ENCODE peak calls at places on chromosomes 13 and 19, in seven cellular contexts. One of them, this sample, is unnamed.

GRCh38 chr19:37251308-37252229 is 33.6 kb downstream of the ZNF383 start:
- DNase-seq in activated naive CD8-positive, alpha-beta T cell treated with anti-CD3 and anti-CD28 coated beads for 36 hours: peak; percentile 64
- DNase-seq in cardiac muscle cell: peak; percentile 98
- DNase-seq in hypothalamus: peak; percentile 93
- DNase-seq in activated CD4-positive, alpha-beta T cell treated with anti-CD3 and anti-CD28 coated beads, Interleukin-2, amount 50 U/mL, for 48 hours: peak; percentile 21
- DNase-seq in activated T-cell treated with anti-CD3 and anti-CD28 coated beads, Interleukin-2, amount 50 U/mL, for 72 hours: peak; percentile 70
- DNase-seq in fibroblast of mammary gland: peak; percentile 98
- DNase-seq in this sample: peak; percentile 87

GRCh38 chr19:42248270-42249148 is 6.1 kb upstream of the GSK3A start:
- DNase-seq in activated naive CD8-positive, alpha-beta T cell treated with anti-CD3 and anti-CD28 coated beads for 36 hours: no peak
- DNase-seq in cardiac muscle cell: no peak
- DNase-seq in hypothalamus: no peak
- DNase-seq in activated CD4-positive, alpha-beta T cell treated with anti-CD3 and anti-CD28 coated beads, Interleukin-2, amount 50 U/mL, for 48 hours: no peak
- DNase-seq in activated T-cell treated with anti-CD3 and anti-CD28 coated beads, Interleukin-2, amount 50 U/mL, for 72 hours: no peak
- DNase-seq in fibroblast of mammary gland: no peak
- DNase-seq in this sample: no peak

GRCh38 chr13:66689628-66690027 is 540.5 kb downstream of the PCDH9 start:
- DNase-seq in activated naive CD8-positive, alpha-beta T cell treated with anti-CD3 and anti-CD28 coated beads for 36 hours: no peak
- DNase-seq in cardiac muscle cell: peak; percentile 60
- DNase-seq in hypothalamus: peak; percentile 39
- DNase-seq in activated CD4-positive, alpha-beta T cell treated with anti-CD3 and anti-CD28 coated beads, Interleukin-2, amount 50 U/mL, for 48 hours: no peak
- DNase-seq in activated T-cell treated with anti-CD3 and anti-CD28 coated beads, Interleukin-2, amount 50 U/mL, for 72 hours: no peak
- DNase-seq in fibroblast of mammary gland: peak; percentile 37
- DNase-seq in this sample: peak; percentile 9

GRCh38 chr19:12752056-12752781 is 628 bp downstream of the BEST2 start:
- DNase-seq in activated naive CD8-positive, alpha-beta T cell treated with anti-CD3 and anti-CD28 coated beads for 36 hours: no peak
- DNase-seq in cardiac muscle cell: no peak
- DNase-seq in hypothalamus: no peak
- DNase-seq in activated CD4-positive, alpha-beta T cell treated with anti-CD3 and anti-CD28 coated beads, Interleukin-2, amount 50 U/mL, for 48 hours: no peak
- DNase-seq in activated T-cell treated with anti-CD3 and anti-CD28 coated beads, Interleukin-2, amount 50 U/mL, for 72 hours: no peak
- DNase-seq in fibroblast of mammary gland: no peak
- DNase-seq in this sample: no peak

GRCh38 chr19:10418281-10419199 is 1.8 kb upstream of the PDE4A start:
- DNase-seq in activated naive CD8-positive, alpha-beta T cell treated with anti-CD3 and anti-CD28 coated beads for 36 hours: no peak
- DNase-seq in cardiac muscle cell: peak; percentile 28
- DNase-seq in hypothalamus: no peak
- DNase-seq in activated CD4-positive, alpha-beta T cell treated with anti-CD3 and anti-CD28 coated beads, Interleukin-2, amount 50 U/mL, for 48 hours: no peak
- DNase-seq in activated T-cell treated with anti-CD3 and anti-CD28 coated beads, Interleukin-2, amount 50 U/mL, for 72 hours: peak; percentile 37
- DNase-seq in fibroblast of mammary gland: no peak
- DNase-seq in this sample: peak; percentile 70

GRCh38 chr13:43426355-43426754 is 360.4 kb downstream of the ENOX1 start:
- DNase-seq in activated naive CD8-positive, alpha-beta T cell treated with anti-CD3 and anti-CD28 coated beads for 36 hours: no peak
- DNase-seq in cardiac muscle cell: no peak
- DNase-seq in hypothalamus: no peak
- DNase-seq in activated CD4-positive, alpha-beta T cell treated with anti-CD3 and anti-CD28 coated beads, Interleukin-2, amount 50 U/mL, for 48 hours: no peak
- DNase-seq in activated T-cell treated with anti-CD3 and anti-CD28 coated beads, Interleukin-2, amount 50 U/mL, for 72 hours: no peak
- DNase-seq in fibroblast of mammary gland: no peak
- DNase-seq in this sample: no peak

GRCh38 chr19:6536138-6536671 is 5.4 kb downstream of the TNFSF9 start:
- DNase-seq in activated naive CD8-positive, alpha-beta T cell treated with anti-CD3 and anti-CD28 coated beads for 36 hours: peak; percentile 83
- DNase-seq in cardiac muscle cell: peak; percentile 33
- DNase-seq in hypothalamus: peak; percentile 44
- DNase-seq in activated CD4-positive, alpha-beta T cell treated with anti-CD3 and anti-CD28 coated beads, Interleukin-2, amount 50 U/mL, for 48 hours: peak; percentile 78
- DNase-seq in activated T-cell treated with anti-CD3 and anti-CD28 coated beads, Interleukin-2, amount 50 U/mL, for 72 hours: peak; percentile 87
- DNase-seq in fibroblast of mammary gland: peak; percentile 41
- DNase-seq in this sample: peak; percentile 82

GRCh38 chr19:40754611-40755247 is 3.7 kb downstream of the SNRPA start:
- DNase-seq in activated naive CD8-positive, alpha-beta T cell treated with anti-CD3 and anti-CD28 coated beads for 36 hours: peak; percentile 66
- DNase-seq in cardiac muscle cell: peak; percentile 30
- DNase-seq in hypothalamus: no peak
- DNase-seq in activated CD4-positive, alpha-beta T cell treated with anti-CD3 and anti-CD28 coated beads, Interleukin-2, amount 50 U/mL, for 48 hours: peak; percentile 80
- DNase-seq in activated T-cell treated with anti-CD3 and anti-CD28 coated beads, Interleukin-2, amount 50 U/mL, for 72 hours: peak; percentile 71
- DNase-seq in fibroblast of mammary gland: peak; percentile 36
- DNase-seq in this sample: no peak

GRCh38 chr13:110503979-110504499 is 57.5 kb downstream of the RAB20 start:
- DNase-seq in activated naive CD8-positive, alpha-beta T cell treated with anti-CD3 and anti-CD28 coated beads for 36 hours: no peak
- DNase-seq in cardiac muscle cell: no peak
- DNase-seq in hypothalamus: no peak
- DNase-seq in activated CD4-positive, alpha-beta T cell treated with anti-CD3 and anti-CD28 coated beads, Interleukin-2, amount 50 U/mL, for 48 hours: no peak
- DNase-seq in activated T-cell treated with anti-CD3 and anti-CD28 coated beads, Interleukin-2, amount 50 U/mL, for 72 hours: no peak
- DNase-seq in fibroblast of mammary gland: no peak
- DNase-seq in this sample: no peak

GRCh38 chr19:17073869-17074627 is 1.2 kb downstream of the HAUS8 start:
- DNase-seq in activated naive CD8-positive, alpha-beta T cell treated with anti-CD3 and anti-CD28 coated beads for 36 hours: no peak
- DNase-seq in cardiac muscle cell: no peak
- DNase-seq in hypothalamus: no peak
- DNase-seq in activated CD4-positive, alpha-beta T cell treated with anti-CD3 and anti-CD28 coated beads, Interleukin-2, amount 50 U/mL, for 48 hours: no peak
- DNase-seq in activated T-cell treated with anti-CD3 and anti-CD28 coated beads, Interleukin-2, amount 50 U/mL, for 72 hours: no peak
- DNase-seq in fibroblast of mammary gland: no peak
- DNase-seq in this sample: no peak

GRCh38 chr19:403221-404036 is 5.5 kb downstream of the C2CD4C start:
- DNase-seq in activated naive CD8-positive, alpha-beta T cell treated with anti-CD3 and anti-CD28 coated beads for 36 hours: no peak
- DNase-seq in cardiac muscle cell: no peak
- DNase-seq in hypothalamus: no peak
- DNase-seq in activated CD4-positive, alpha-beta T cell treated with anti-CD3 and anti-CD28 coated beads, Interleukin-2, amount 50 U/mL, for 48 hours: no peak
- DNase-seq in activated T-cell treated with anti-CD3 and anti-CD28 coated beads, Interleukin-2, amount 50 U/mL, for 72 hours: no peak
- DNase-seq in fibroblast of mammary gland: no peak
- DNase-seq in this sample: no peak

GRCh38 chr13:47707414-47707813 is 293.7 kb downstream of the SUCLA2 start:
- DNase-seq in activated naive CD8-positive, alpha-beta T cell treated with anti-CD3 and anti-CD28 coated beads for 36 hours: no peak
- DNase-seq in cardiac muscle cell: no peak
- DNase-seq in hypothalamus: no peak
- DNase-seq in activated CD4-positive, alpha-beta T cell treated with anti-CD3 and anti-CD28 coated beads, Interleukin-2, amount 50 U/mL, for 48 hours: no peak
- DNase-seq in activated T-cell treated with anti-CD3 and anti-CD28 coated beads, Interleukin-2, amount 50 U/mL, for 72 hours: no peak
- DNase-seq in fibroblast of mammary gland: no peak
- DNase-seq in this sample: no peak

GRCh38 chr13:88764103-88764502 is 1092.9 kb downstream of the SLITRK5 start:
- DNase-seq in activated naive CD8-positive, alpha-beta T cell treated with anti-CD3 and anti-CD28 coated beads for 36 hours: no peak
- DNase-seq in cardiac muscle cell: no peak
- DNase-seq in hypothalamus: no peak
- DNase-seq in activated CD4-positive, alpha-beta T cell treated with anti-CD3 and anti-CD28 coated beads, Interleukin-2, amount 50 U/mL, for 48 hours: no peak
- DNase-seq in activated T-cell treated with anti-CD3 and anti-CD28 coated beads, Interleukin-2, amount 50 U/mL, for 72 hours: no peak
- DNase-seq in fibroblast of mammary gland: no peak
- DNase-seq in this sample: no peak

GRCh38 chr19:40702337-40703012 is 12.0 kb upstream of the NUMBL start:
- DNase-seq in activated naive CD8-positive, alpha-beta T cell treated with anti-CD3 and anti-CD28 coated beads for 36 hours: no peak
- DNase-seq in cardiac muscle cell: peak; percentile 45
- DNase-seq in hypothalamus: no peak
- DNase-seq in activated CD4-positive, alpha-beta T cell treated with anti-CD3 and anti-CD28 coated beads, Interleukin-2, amount 50 U/mL, for 48 hours: no peak
- DNase-seq in activated T-cell treated with anti-CD3 and anti-CD28 coated beads, Interleukin-2, amount 50 U/mL, for 72 hours: no peak
- DNase-seq in fibroblast of mammary gland: no peak
- DNase-seq in this sample: peak; percentile 85

GRCh38 chr13:112842931-112843391 is 126.1 kb upstream of the MCF2L start:
- DNase-seq in activated naive CD8-positive, alpha-beta T cell treated with anti-CD3 and anti-CD28 coated beads for 36 hours: no peak
- DNase-seq in cardiac muscle cell: no peak
- DNase-seq in hypothalamus: no peak
- DNase-seq in activated CD4-positive, alpha-beta T cell treated with anti-CD3 and anti-CD28 coated beads, Interleukin-2, amount 50 U/mL, for 48 hours: no peak
- DNase-seq in activated T-cell treated with anti-CD3 and anti-CD28 coated beads, Interleukin-2, amount 50 U/mL, for 72 hours: no peak
- DNase-seq in fibroblast of mammary gland: no peak
- DNase-seq in this sample: no peak

GRCh38 chr19:7346488-7346971 is 2.2 kb upstream of the ARHGEF18 start:
- DNase-seq in activated naive CD8-positive, alpha-beta T cell treated with anti-CD3 and anti-CD28 coated beads for 36 hours: no peak
- DNase-seq in cardiac muscle cell: no peak
- DNase-seq in hypothalamus: no peak
- DNase-seq in activated CD4-positive, alpha-beta T cell treated with anti-CD3 and anti-CD28 coated beads, Interleukin-2, amount 50 U/mL, for 48 hours: no peak
- DNase-seq in activated T-cell treated with anti-CD3 and anti-CD28 coated beads, Interleukin-2, amount 50 U/mL, for 72 hours: no peak
- DNase-seq in fibroblast of mammary gland: no peak
- DNase-seq in this sample: no peak

GRCh38 chr13:86974251-86974994 is 696.7 kb upstream of the SLITRK5 start:
- DNase-seq in activated naive CD8-positive, alpha-beta T cell treated with anti-CD3 and anti-CD28 coated beads for 36 hours: no peak
- DNase-seq in cardiac muscle cell: no peak
- DNase-seq in hypothalamus: no peak
- DNase-seq in activated CD4-positive, alpha-beta T cell treated with anti-CD3 and anti-CD28 coated beads, Interleukin-2, amount 50 U/mL, for 48 hours: no peak
- DNase-seq in activated T-cell treated with anti-CD3 and anti-CD28 coated beads, Interleukin-2, amount 50 U/mL, for 72 hours: no peak
- DNase-seq in fibroblast of mammary gland: no peak
- DNase-seq in this sample: no peak

GRCh38 chr13:22126433-22127021 is 455.7 kb downstream of the FGF9 start:
- DNase-seq in activated naive CD8-positive, alpha-beta T cell treated with anti-CD3 and anti-CD28 coated beads for 36 hours: no peak
- DNase-seq in cardiac muscle cell: no peak
- DNase-seq in hypothalamus: no peak
- DNase-seq in activated CD4-positive, alpha-beta T cell treated with anti-CD3 and anti-CD28 coated beads, Interleukin-2, amount 50 U/mL, for 48 hours: no peak
- DNase-seq in activated T-cell treated with anti-CD3 and anti-CD28 coated beads, Interleukin-2, amount 50 U/mL, for 72 hours: no peak
- DNase-seq in fibroblast of mammary gland: no peak
- DNase-seq in this sample: no peak

GRCh38 chr13:81990652-81991051 is 1649.7 kb upstream of the SPRY2 start:
- DNase-seq in activated naive CD8-positive, alpha-beta T cell treated with anti-CD3 and anti-CD28 coated beads for 36 hours: no peak
- DNase-seq in cardiac muscle cell: no peak
- DNase-seq in hypothalamus: no peak
- DNase-seq in activated CD4-positive, alpha-beta T cell treated with anti-CD3 and anti-CD28 coated beads, Interleukin-2, amount 50 U/mL, for 48 hours: no peak
- DNase-seq in activated T-cell treated with anti-CD3 and anti-CD28 coated beads, Interleukin-2, amount 50 U/mL, for 72 hours: no peak
- DNase-seq in fibroblast of mammary gland: no peak
- DNase-seq in this sample: no peak

GRCh38 chr19:7869910-7870511 is 4.2 kb downstream of the PRR36 start:
- DNase-seq in activated naive CD8-positive, alpha-beta T cell treated with anti-CD3 and anti-CD28 coated beads for 36 hours: peak; percentile 59
- DNase-seq in cardiac muscle cell: no peak
- DNase-seq in hypothalamus: peak; percentile 39
- DNase-seq in activated CD4-positive, alpha-beta T cell treated with anti-CD3 and anti-CD28 coated beads, Interleukin-2, amount 50 U/mL, for 48 hours: peak; percentile 51
- DNase-seq in activated T-cell treated with anti-CD3 and anti-CD28 coated beads, Interleukin-2, amount 50 U/mL, for 72 hours: peak; percentile 80
- DNase-seq in fibroblast of mammary gland: peak; percentile 21
- DNase-seq in this sample: peak; percentile 89

GRCh38 chr19:6066661-6067646 is 43.3 kb downstream of the RFX2 start:
- DNase-seq in activated naive CD8-positive, alpha-beta T cell treated with anti-CD3 and anti-CD28 coated beads for 36 hours: no peak
- DNase-seq in cardiac muscle cell: peak; percentile 97
- DNase-seq in hypothalamus: peak; percentile 72
- DNase-seq in activated CD4-positive, alpha-beta T cell treated with anti-CD3 and anti-CD28 coated beads, Interleukin-2, amount 50 U/mL, for 48 hours: no peak
- DNase-seq in activated T-cell treated with anti-CD3 and anti-CD28 coated beads, Interleukin-2, amount 50 U/mL, for 72 hours: no peak
- DNase-seq in fibroblast of mammary gland: peak; percentile 88
- DNase-seq in this sample: peak; percentile 54

GRCh38 chr19:36014029-36014924 is at the start of gene ALKBH6:
- DNase-seq in activated naive CD8-positive, alpha-beta T cell treated with anti-CD3 and anti-CD28 coated beads for 36 hours: peak; percentile 100
- DNase-seq in cardiac muscle cell: peak; percentile 99
- DNase-seq in hypothalamus: peak; percentile 99
- DNase-seq in activated CD4-positive, alpha-beta T cell treated with anti-CD3 and anti-CD28 coated beads, Interleukin-2, amount 50 U/mL, for 48 hours: peak; percentile 100
- DNase-seq in activated T-cell treated with anti-CD3 and anti-CD28 coated beads, Interleukin-2, amount 50 U/mL, for 72 hours: peak; percentile 100
- DNase-seq in fibroblast of mammary gland: peak; percentile 97
- DNase-seq in this sample: peak; percentile 100

GRCh38 chr13:37068962-37069361 is 9.5 kb upstream of the SUPT20H start:
- DNase-seq in activated naive CD8-positive, alpha-beta T cell treated with anti-CD3 and anti-CD28 coated beads for 36 hours: no peak
- DNase-seq in cardiac muscle cell: peak; percentile 34
- DNase-seq in hypothalamus: no peak
- DNase-seq in activated CD4-positive, alpha-beta T cell treated with anti-CD3 and anti-CD28 coated beads, Interleukin-2, amount 50 U/mL, for 48 hours: no peak
- DNase-seq in activated T-cell treated with anti-CD3 and anti-CD28 coated beads, Interleukin-2, amount 50 U/mL, for 72 hours: no peak
- DNase-seq in fibroblast of mammary gland: peak; percentile 43
- DNase-seq in this sample: no peak

GRCh38 chr19:6238643-6239281 is 41.0 kb downstream of the MLLT1 start:
- DNase-seq in activated naive CD8-positive, alpha-beta T cell treated with anti-CD3 and anti-CD28 coated beads for 36 hours: no peak
- DNase-seq in cardiac muscle cell: peak; percentile 83
- DNase-seq in hypothalamus: no peak
- DNase-seq in activated CD4-positive, alpha-beta T cell treated with anti-CD3 and anti-CD28 coated beads, Interleukin-2, amount 50 U/mL, for 48 hours: no peak
- DNase-seq in activated T-cell treated with anti-CD3 and anti-CD28 coated beads, Interleukin-2, amount 50 U/mL, for 72 hours: no peak
- DNase-seq in fibroblast of mammary gland: peak; percentile 77
- DNase-seq in this sample: peak; percentile 57

GRCh38 chr13:74571811-74572210 is 437.6 kb upstream of the KLF12 start:
- DNase-seq in activated naive CD8-positive, alpha-beta T cell treated with anti-CD3 and anti-CD28 coated beads for 36 hours: no peak
- DNase-seq in cardiac muscle cell: no peak
- DNase-seq in hypothalamus: no peak
- DNase-seq in activated CD4-positive, alpha-beta T cell treated with anti-CD3 and anti-CD28 coated beads, Interleukin-2, amount 50 U/mL, for 48 hours: no peak
- DNase-seq in activated T-cell treated with anti-CD3 and anti-CD28 coated beads, Interleukin-2, amount 50 U/mL, for 72 hours: no peak
- DNase-seq in fibroblast of mammary gland: no peak
- DNase-seq in this sample: no peak

GRCh38 chr13:99658266-99658991 is 157.2 kb downstream of the TM9SF2 start:
- DNase-seq in activated naive CD8-positive, alpha-beta T cell treated with anti-CD3 and anti-CD28 coated beads for 36 hours: peak; percentile 61
- DNase-seq in cardiac muscle cell: peak; percentile 69
- DNase-seq in hypothalamus: peak; percentile 39
- DNase-seq in activated CD4-positive, alpha-beta T cell treated with anti-CD3 and anti-CD28 coated beads, Interleukin-2, amount 50 U/mL, for 48 hours: peak; percentile 56
- DNase-seq in activated T-cell treated with anti-CD3 and anti-CD28 coated beads, Interleukin-2, amount 50 U/mL, for 72 hours: peak; percentile 53
- DNase-seq in fibroblast of mammary gland: peak; percentile 69
- DNase-seq in this sample: peak; percentile 93

GRCh38 chr13:48333976-48334375 is 30.4 kb downstream of the RB1 start:
- DNase-seq in activated naive CD8-positive, alpha-beta T cell treated with anti-CD3 and anti-CD28 coated beads for 36 hours: no peak
- DNase-seq in cardiac muscle cell: peak; percentile 47
- DNase-seq in hypothalamus: no peak
- DNase-seq in activated CD4-positive, alpha-beta T cell treated with anti-CD3 and anti-CD28 coated beads, Interleukin-2, amount 50 U/mL, for 48 hours: no peak
- DNase-seq in activated T-cell treated with anti-CD3 and anti-CD28 coated beads, Interleukin-2, amount 50 U/mL, for 72 hours: no peak
- DNase-seq in fibroblast of mammary gland: peak; percentile 53
- DNase-seq in this sample: no peak

GRCh38 chr19:39655613-39656012 is at the start of gene LGALS16:
- DNase-seq in activated naive CD8-positive, alpha-beta T cell treated with anti-CD3 and anti-CD28 coated beads for 36 hours: no peak
- DNase-seq in cardiac muscle cell: no peak
- DNase-seq in hypothalamus: no peak
- DNase-seq in activated CD4-positive, alpha-beta T cell treated with anti-CD3 and anti-CD28 coated beads, Interleukin-2, amount 50 U/mL, for 48 hours: no peak
- DNase-seq in activated T-cell treated with anti-CD3 and anti-CD28 coated beads, Interleukin-2, amount 50 U/mL, for 72 hours: no peak
- DNase-seq in fibroblast of mammary gland: no peak
- DNase-seq in this sample: no peak

GRCh38 chr19:37963190-37963947 is 56.4 kb downstream of the SIPA1L3 start:
- DNase-seq in activated naive CD8-positive, alpha-beta T cell treated with anti-CD3 and anti-CD28 coated beads for 36 hours: no peak
- DNase-seq in cardiac muscle cell: peak; percentile 60
- DNase-seq in hypothalamus: no peak
- DNase-seq in activated CD4-positive, alpha-beta T cell treated with anti-CD3 and anti-CD28 coated beads, Interleukin-2, amount 50 U/mL, for 48 hours: no peak
- DNase-seq in activated T-cell treated with anti-CD3 and anti-CD28 coated beads, Interleukin-2, amount 50 U/mL, for 72 hours: no peak
- DNase-seq in fibroblast of mammary gland: peak; percentile 48
- DNase-seq in this sample: no peak

GRCh38 chr13:94325660-94326059 is 153.8 kb downstream of the DCT start:
- DNase-seq in activated naive CD8-positive, alpha-beta T cell treated with anti-CD3 and anti-CD28 coated beads for 36 hours: no peak
- DNase-seq in cardiac muscle cell: peak; percentile 60
- DNase-seq in hypothalamus: no peak
- DNase-seq in activated CD4-positive, alpha-beta T cell treated with anti-CD3 and anti-CD28 coated beads, Interleukin-2, amount 50 U/mL, for 48 hours: no peak
- DNase-seq in activated T-cell treated with anti-CD3 and anti-CD28 coated beads, Interleukin-2, amount 50 U/mL, for 72 hours: no peak
- DNase-seq in fibroblast of mammary gland: peak; percentile 79
- DNase-seq in this sample: no peak

GRCh38 chr13:69948016-69948415 is 159.6 kb upstream of the ATXN8OS start:
- DNase-seq in activated naive CD8-positive, alpha-beta T cell treated with anti-CD3 and anti-CD28 coated beads for 36 hours: no peak
- DNase-seq in cardiac muscle cell: no peak
- DNase-seq in hypothalamus: no peak
- DNase-seq in activated CD4-positive, alpha-beta T cell treated with anti-CD3 and anti-CD28 coated beads, Interleukin-2, amount 50 U/mL, for 48 hours: no peak
- DNase-seq in activated T-cell treated with anti-CD3 and anti-CD28 coated beads, Interleukin-2, amount 50 U/mL, for 72 hours: no peak
- DNase-seq in fibroblast of mammary gland: no peak
- DNase-seq in this sample: no peak

GRCh38 chr19:37988758-37989635 is 82.0 kb downstream of the SIPA1L3 start:
- DNase-seq in activated naive CD8-positive, alpha-beta T cell treated with anti-CD3 and anti-CD28 coated beads for 36 hours: no peak
- DNase-seq in cardiac muscle cell: no peak
- DNase-seq in hypothalamus: no peak
- DNase-seq in activated CD4-positive, alpha-beta T cell treated with anti-CD3 and anti-CD28 coated beads, Interleukin-2, amount 50 U/mL, for 48 hours: no peak
- DNase-seq in activated T-cell treated with anti-CD3 and anti-CD28 coated beads, Interleukin-2, amount 50 U/mL, for 72 hours: no peak
- DNase-seq in fibroblast of mammary gland: no peak
- DNase-seq in this sample: no peak

GRCh38 chr19:19146000-19146608 is 7.8 kb upstream of the TMEM161A start:
- DNase-seq in activated naive CD8-positive, alpha-beta T cell treated with anti-CD3 and anti-CD28 coated beads for 36 hours: peak; percentile 84
- DNase-seq in cardiac muscle cell: peak; percentile 73
- DNase-seq in hypothalamus: peak; percentile 67
- DNase-seq in activated CD4-positive, alpha-beta T cell treated with anti-CD3 and anti-CD28 coated beads, Interleukin-2, amount 50 U/mL, for 48 hours: peak; percentile 94
- DNase-seq in activated T-cell treated with anti-CD3 and anti-CD28 coated beads, Interleukin-2, amount 50 U/mL, for 72 hours: peak; percentile 87
- DNase-seq in fibroblast of mammary gland: peak; percentile 52
- DNase-seq in this sample: peak; percentile 64

GRCh38 chr13:111561091-111561778 is 240.8 kb downstream of the TEX29 start:
- DNase-seq in activated naive CD8-positive, alpha-beta T cell treated with anti-CD3 and anti-CD28 coated beads for 36 hours: no peak
- DNase-seq in cardiac muscle cell: no peak
- DNase-seq in hypothalamus: no peak
- DNase-seq in activated CD4-positive, alpha-beta T cell treated with anti-CD3 and anti-CD28 coated beads, Interleukin-2, amount 50 U/mL, for 48 hours: no peak
- DNase-seq in activated T-cell treated with anti-CD3 and anti-CD28 coated beads, Interleukin-2, amount 50 U/mL, for 72 hours: no peak
- DNase-seq in fibroblast of mammary gland: no peak
- DNase-seq in this sample: no peak

GRCh38 chr13:40390290-40391008 is 276.0 kb downstream of the FOXO1 start:
- DNase-seq in activated naive CD8-positive, alpha-beta T cell treated with anti-CD3 and anti-CD28 coated beads for 36 hours: no peak
- DNase-seq in cardiac muscle cell: no peak
- DNase-seq in hypothalamus: no peak
- DNase-seq in activated CD4-positive, alpha-beta T cell treated with anti-CD3 and anti-CD28 coated beads, Interleukin-2, amount 50 U/mL, for 48 hours: no peak
- DNase-seq in activated T-cell treated with anti-CD3 and anti-CD28 coated beads, Interleukin-2, amount 50 U/mL, for 72 hours: no peak
- DNase-seq in fibroblast of mammary gland: no peak
- DNase-seq in this sample: no peak

GRCh38 chr13:48817166-48817802 is 158.4 kb upstream of the FNDC3A start:
- DNase-seq in activated naive CD8-positive, alpha-beta T cell treated with anti-CD3 and anti-CD28 coated beads for 36 hours: no peak
- DNase-seq in cardiac muscle cell: no peak
- DNase-seq in hypothalamus: no peak
- DNase-seq in activated CD4-positive, alpha-beta T cell treated with anti-CD3 and anti-CD28 coated beads, Interleukin-2, amount 50 U/mL, for 48 hours: no peak
- DNase-seq in activated T-cell treated with anti-CD3 and anti-CD28 coated beads, Interleukin-2, amount 50 U/mL, for 72 hours: no peak
- DNase-seq in fibroblast of mammary gland: no peak
- DNase-seq in this sample: no peak

GRCh38 chr13:112506046-112506445 is 81.9 kb downstream of the TUBGCP3 start:
- DNase-seq in activated naive CD8-positive, alpha-beta T cell treated with anti-CD3 and anti-CD28 coated beads for 36 hours: no peak
- DNase-seq in cardiac muscle cell: no peak
- DNase-seq in hypothalamus: no peak
- DNase-seq in activated CD4-positive, alpha-beta T cell treated with anti-CD3 and anti-CD28 coated beads, Interleukin-2, amount 50 U/mL, for 48 hours: no peak
- DNase-seq in activated T-cell treated with anti-CD3 and anti-CD28 coated beads, Interleukin-2, amount 50 U/mL, for 72 hours: no peak
- DNase-seq in fibroblast of mammary gland: no peak
- DNase-seq in this sample: no peak

GRCh38 chr13:105177265-105177900 is 1358.1 kb downstream of the EFNB2 start:
- DNase-seq in activated naive CD8-positive, alpha-beta T cell treated with anti-CD3 and anti-CD28 coated beads for 36 hours: no peak
- DNase-seq in cardiac muscle cell: no peak
- DNase-seq in hypothalamus: no peak
- DNase-seq in activated CD4-positive, alpha-beta T cell treated with anti-CD3 and anti-CD28 coated beads, Interleukin-2, amount 50 U/mL, for 48 hours: no peak
- DNase-seq in activated T-cell treated with anti-CD3 and anti-CD28 coated beads, Interleukin-2, amount 50 U/mL, for 72 hours: no peak
- DNase-seq in fibroblast of mammary gland: no peak
- DNase-seq in this sample: peak; percentile 5